ENCODE peak calls at places on chromosomes 6 and 20, in nine cellular contexts. F, U, V, M, T, N, L, Q and C are unnamed samples.

GRCh38 chr20:16662462-16662861 is 67.4 kb upstream of the SNRPB2 start:
- DNase-seq in F (no peak), U (no peak), V (no peak), M (no peak), T (no peak), N (no peak), L (no peak), Q (no peak), C (no peak)

GRCh38 chr6:30121446-30122065 is 8.7 kb upstream of the TRIM31 start:
- DNase-seq in F (no peak), U (no peak), V (no peak), M (no peak), T (no peak), N (no peak), L (no peak), Q (no peak), C (no peak)

GRCh38 chr20:36092424-36093024 is 62.0 kb upstream of the EPB41L1 start:
- DNase-seq in F (peak; percentile 33), U (peak; percentile 23), V (no peak), M (no peak), T (peak; percentile 65), N (peak; percentile 86), L (no peak), Q (peak; percentile 14), C (no peak)

GRCh38 chr6:150697515-150697914 is 97.8 kb downstream of the PLEKHG1 start:
- DNase-seq in F (no peak), U (no peak), V (peak; percentile 58), M (no peak), T (no peak), N (no peak), L (no peak), Q (no peak), C (no peak)

GRCh38 chr20:11232896-11233295 is 559.1 kb upstream of the JAG1 start:
- DNase-seq in F (no peak), U (no peak), V (no peak), M (no peak), T (no peak), N (no peak), L (no peak), Q (no peak), C (no peak)

GRCh38 chr20:57400821-57401564 is 9.8 kb downstream of the RBM38 start:
- DNase-seq in F (no peak), U (no peak), V (no peak), M (no peak), T (no peak), N (peak; percentile 65), L (no peak), Q (no peak), C (no peak)

GRCh38 chr6:108363756-108364356 is 69.0 kb downstream of the AFG1L start:
- DNase-seq in F (no peak), U (no peak), V (no peak), M (no peak), T (peak; percentile 13), N (no peak), L (no peak), Q (no peak), C (no peak)

GRCh38 chr6:83258517-83258916 is 65.4 kb downstream of the RWDD2A start:
- DNase-seq in F (peak; percentile 13), U (no peak), V (no peak), M (no peak), T (no peak), N (no peak), L (no peak), Q (no peak), C (no peak)

GRCh38 chr20:50304883-50305635 is 114.4 kb downstream of the CEBPB start:
- DNase-seq in F (peak; percentile 97), U (peak; percentile 95), V (peak; percentile 97), M (peak; percentile 81), T (peak; percentile 99), N (peak; percentile 79), L (peak; percentile 99), Q (no peak), C (no peak)

GRCh38 chr6:157989541-157990289 is 8.1 kb downstream of the SYNJ2 start:
- DNase-seq in F (peak; percentile 46), U (peak; percentile 73), V (no peak), M (peak; percentile 81), T (peak; percentile 70), N (no peak), L (peak; percentile 65), Q (peak; percentile 67), C (no peak)

GRCh38 chr6:3825851-3826581 is 23.2 kb upstream of the FAM50B start:
- DNase-seq in F (peak; percentile 99), U (peak; percentile 92), V (peak; percentile 92), M (peak; percentile 97), T (peak; percentile 98), N (peak; percentile 91), L (peak; percentile 97), Q (peak; percentile 100), C (no peak)

GRCh38 chr20:58905236-58905635 is 52.7 kb downstream of the GNAS start:
- DNase-seq in F (no peak), U (no peak), V (no peak), M (no peak), T (peak; percentile 9), N (no peak), L (no peak), Q (no peak), C (no peak)

GRCh38 chr20:32966382-32966781 is 37.9 kb downstream of the SUN5 start:
- DNase-seq in F (no peak), U (no peak), V (no peak), M (no peak), T (no peak), N (no peak), L (no peak), Q (no peak), C (no peak)

GRCh38 chr20:23753194-23753548 is 2.4 kb upstream of the CST1 start:
- DNase-seq in F (no peak), U (no peak), V (no peak), M (no peak), T (no peak), N (no peak), L (no peak), Q (no peak), C (no peak)

GRCh38 chr20:57123139-57123903 is 143.1 kb downstream of the BMP7 start:
- DNase-seq in F (no peak), U (no peak), V (no peak), M (no peak), T (no peak), N (no peak), L (no peak), Q (no peak), C (no peak)

GRCh38 chr6:12392490-12392889 is 102.3 kb downstream of the EDN1 start:
- DNase-seq in F (peak; percentile 27), U (no peak), V (no peak), M (no peak), T (peak; percentile 10), N (no peak), L (no peak), Q (peak; percentile 78), C (no peak)

GRCh38 chr20:52303281-52303950 is 111.8 kb upstream of the ZFP64 start:
- DNase-seq in F (no peak), U (no peak), V (no peak), M (no peak), T (no peak), N (no peak), L (no peak), Q (no peak), C (no peak)

GRCh38 chr6:77466055-77467028 is 3.1 kb upstream of the HTR1B start:
- DNase-seq in F (peak; percentile 82), U (no peak), V (no peak), M (no peak), T (peak; percentile 77), N (peak; percentile 56), L (peak; percentile 74), Q (peak; percentile 77), C (no peak)

GRCh38 chr6:104324305-104324704 is 535.4 kb downstream of the HACE1 start:
- DNase-seq in F (no peak), U (no peak), V (no peak), M (no peak), T (no peak), N (no peak), L (no peak), Q (no peak), C (no peak)

GRCh38 chr20:59726196-59726595 is 121.9 kb downstream of the PHACTR3 start:
- DNase-seq in F (no peak), U (no peak), V (no peak), M (no peak), T (no peak), N (no peak), L (no peak), Q (no peak), C (no peak)

GRCh38 chr20:62926229-62927127 is at the start of gene DIDO1:
- DNase-seq in F (peak; percentile 89), U (peak; percentile 88), V (peak; percentile 81), M (peak; percentile 85), T (peak; percentile 92), N (peak; percentile 99), L (peak; percentile 77), Q (peak; percentile 82), C (peak; percentile 91)

GRCh38 chr6:52227495-52227894 is 16.8 kb downstream of the IL17F start:
- DNase-seq in F (no peak), U (no peak), V (no peak), M (no peak), T (no peak), N (no peak), L (peak; percentile 1), Q (no peak), C (peak; percentile 66)

GRCh38 chr6:44043036-44043478 is 84.2 kb downstream of the MRPL14 start:
- DNase-seq in F (no peak), U (no peak), V (no peak), M (no peak), T (peak; percentile 56), N (no peak), L (peak; percentile 49), Q (no peak), C (no peak)
- H3K27ac ChIP-seq in F (peak overlapping the region; percentile 70), U (peak overlapping the region; percentile 91), V (no peak overlapping the region), M (peak overlapping the region; percentile 79), T (peak overlapping the region; percentile 92), N (no peak overlapping the region), L (peak overlapping the region; percentile 95), Q (peak overlapping the region; percentile 31), C (no peak overlapping the region)

GRCh38 chr20:25248501-25249172 is 752 bp downstream of the PYGB start:
- DNase-seq in F (peak; percentile 61), U (peak; percentile 46), V (no peak), M (peak; percentile 23), T (peak; percentile 76), N (peak; percentile 86), L (peak; percentile 37), Q (peak; percentile 49), C (peak; percentile 20)
- H3K4me1 ChIP-seq in F (peaks cover 63% of the 10 kb centered on the region), U (no peaks in the 10 kb centered on the region), V (peaks cover 51% of the 10 kb centered on the region), M (no peaks in the 10 kb centered on the region), T (peaks cover 29% of the 10 kb centered on the region), N (peaks cover 6% of the 10 kb centered on the region), L (peaks cover 13% of the 10 kb centered on the region), Q (peaks cover 11% of the 10 kb centered on the region), C (peaks cover 27% of the 10 kb centered on the region)

GRCh38 chr6:51015394-51015793 is 196.7 kb downstream of the TFAP2B start:
- DNase-seq in F (no peak), U (no peak), V (no peak), M (no peak), T (no peak), N (no peak), L (no peak), Q (no peak), C (no peak)
- H3K4me3 ChIP-seq in F (no peak overlapping the region), U (no peak overlapping the region), V (no peak overlapping the region), M (no peak overlapping the region), T (no peak overlapping the region), N (no peak overlapping the region), L (no peak overlapping the region), Q (no peak overlapping the region), C (no peak overlapping the region)

DNA sequence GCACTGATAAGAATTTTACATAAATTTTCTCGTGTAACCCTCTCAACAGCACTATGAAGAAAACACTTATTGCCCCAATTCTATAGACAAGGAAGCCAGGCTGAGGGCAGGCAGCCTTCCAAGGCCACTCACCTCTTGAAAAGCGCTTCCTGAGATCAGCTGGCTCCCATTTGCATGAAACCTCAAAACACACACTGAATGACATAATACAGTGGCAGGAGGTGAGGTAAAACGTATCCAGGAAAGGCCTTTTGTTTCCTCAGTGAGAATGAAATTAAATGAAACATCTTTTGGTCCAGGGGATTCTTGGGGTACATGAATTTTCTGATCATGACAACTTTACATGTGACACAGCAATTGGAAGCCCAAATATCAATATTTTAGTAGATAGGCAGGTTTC is 112.5 kb downstream of the WDR27 start:
- DNase-seq in F (peak; percentile 48), U (no peak), V (no peak), M (peak; percentile 59), T (peak; percentile 40), N (no peak), L (no peak), Q (peak; percentile 88), C (peak; percentile 41)
- H3K27ac ChIP-seq in F (no peak overlapping the region), U (peak overlapping the region; percentile 58), V (no peak overlapping the region), M (peak overlapping the region; percentile 86), T (peak overlapping the region; percentile 9), N (no peak overlapping the region), L (no peak overlapping the region), Q (no peak overlapping the region), C (peak overlapping the region; percentile 30)